ENCODE peak calls at places on chromosomes 2 and 18, in seven cellular contexts. One of them, this sample, is unnamed.

GRCh38 chr2:241272298-241272721 is 43.2 kb downstream of the HDLBP start:
- DNase-seq in fibroblast of the aortic adventitia: no peak
- DNase-seq in PC-9: peak
- DNase-seq in mammary epithelial cell: no peak
- DNase-seq in PC-3: peak
- DNase-seq in kidney epithelial cell: no peak
- DNase-seq in pancreas: peak
- DNase-seq in this sample: no peak

GRCh38 chr2:231452799-231453508 is 11.3 kb downstream of the NCL start:
- DNase-seq in fibroblast of the aortic adventitia: no peak
- DNase-seq in PC-9: no peak
- DNase-seq in mammary epithelial cell: no peak
- DNase-seq in PC-3: peak
- DNase-seq in kidney epithelial cell: no peak
- DNase-seq in pancreas: no peak
- DNase-seq in this sample: peak

GRCh38 chr2:74373985-74374384 is 6.1 kb downstream of the DCTN1 start:
- DNase-seq in fibroblast of the aortic adventitia: no peak
- DNase-seq in PC-9: no peak
- DNase-seq in mammary epithelial cell: no peak
- DNase-seq in PC-3: no peak
- DNase-seq in kidney epithelial cell: no peak
- DNase-seq in pancreas: no peak
- DNase-seq in this sample: no peak

GRCh38 chr2:173880561-173880960 is 84.6 kb downstream of the SP3 start:
- DNase-seq in fibroblast of the aortic adventitia: no peak
- DNase-seq in PC-9: no peak
- DNase-seq in mammary epithelial cell: no peak
- DNase-seq in PC-3: no peak
- DNase-seq in kidney epithelial cell: no peak
- DNase-seq in pancreas: no peak
- DNase-seq in this sample: no peak

GRCh38 chr18:44342167-44342566 is 338.5 kb upstream of the SETBP1 start:
- DNase-seq in fibroblast of the aortic adventitia: peak
- DNase-seq in PC-9: no peak
- DNase-seq in mammary epithelial cell: no peak
- DNase-seq in PC-3: peak
- DNase-seq in kidney epithelial cell: no peak
- DNase-seq in pancreas: no peak
- DNase-seq in this sample: peak

GRCh38 chr2:65024149-65024829 is 31.9 kb upstream of the CEP68 start:
- DNase-seq in fibroblast of the aortic adventitia: peak
- DNase-seq in PC-9: no peak
- DNase-seq in mammary epithelial cell: peak
- DNase-seq in PC-3: no peak
- DNase-seq in kidney epithelial cell: peak
- DNase-seq in pancreas: no peak
- DNase-seq in this sample: peak

GRCh38 chr2:39881948-39882347 is 102.9 kb upstream of the THUMPD2 start:
- DNase-seq in fibroblast of the aortic adventitia: peak
- DNase-seq in PC-9: no peak
- DNase-seq in mammary epithelial cell: no peak
- DNase-seq in PC-3: no peak
- DNase-seq in kidney epithelial cell: no peak
- DNase-seq in pancreas: no peak
- DNase-seq in this sample: no peak

GRCh38 chr2:94870392-94871225 is 621 bp upstream of the TEKT4 start:
- DNase-seq in fibroblast of the aortic adventitia: no peak
- DNase-seq in PC-9: peak
- DNase-seq in mammary epithelial cell: no peak
- DNase-seq in PC-3: peak
- DNase-seq in kidney epithelial cell: no peak
- DNase-seq in pancreas: no peak
- DNase-seq in this sample: no peak

GRCh38 chr2:167692191-167692590 is 555.2 kb downstream of the STK39 start:
- DNase-seq in fibroblast of the aortic adventitia: no peak
- DNase-seq in PC-9: no peak
- DNase-seq in mammary epithelial cell: no peak
- DNase-seq in PC-3: no peak
- DNase-seq in kidney epithelial cell: no peak
- DNase-seq in pancreas: no peak
- DNase-seq in this sample: peak

GRCh38 chr2:216012133-216012829 is 1.1 kb downstream of the MREG start:
- DNase-seq in fibroblast of the aortic adventitia: no peak
- DNase-seq in PC-9: peak
- DNase-seq in mammary epithelial cell: peak
- DNase-seq in PC-3: peak
- DNase-seq in kidney epithelial cell: peak
- DNase-seq in pancreas: no peak
- DNase-seq in this sample: peak

GRCh38 chr2:109125595-109126500 is 3.2 kb upstream of the SH3RF3 start:
- DNase-seq in fibroblast of the aortic adventitia: peak
- DNase-seq in PC-9: peak
- DNase-seq in mammary epithelial cell: peak
- DNase-seq in PC-3: peak
- DNase-seq in kidney epithelial cell: peak
- DNase-seq in pancreas: no peak
- DNase-seq in this sample: peak

GRCh38 chr2:26838121-26838906 is 9.6 kb upstream of the DPYSL5 start:
- DNase-seq in fibroblast of the aortic adventitia: peak
- DNase-seq in PC-9: no peak
- DNase-seq in mammary epithelial cell: peak
- DNase-seq in PC-3: peak
- DNase-seq in kidney epithelial cell: peak
- DNase-seq in pancreas: no peak
- DNase-seq in this sample: peak

GRCh38 chr2:149733936-149734685 is 146.5 kb upstream of the MMADHC start:
- DNase-seq in fibroblast of the aortic adventitia: peak
- DNase-seq in PC-9: peak
- DNase-seq in mammary epithelial cell: peak
- DNase-seq in PC-3: peak
- DNase-seq in kidney epithelial cell: peak
- DNase-seq in pancreas: no peak
- DNase-seq in this sample: peak

GRCh38 chr18:50638623-50639398 is 78.9 kb downstream of the MAPK4 start:
- DNase-seq in fibroblast of the aortic adventitia: no peak
- DNase-seq in PC-9: no peak
- DNase-seq in mammary epithelial cell: no peak
- DNase-seq in PC-3: no peak
- DNase-seq in kidney epithelial cell: no peak
- DNase-seq in pancreas: no peak
- DNase-seq in this sample: no peak

GRCh38 chr2:8103085-8103708 is 578.7 kb upstream of the ID2 start:
- DNase-seq in fibroblast of the aortic adventitia: peak
- DNase-seq in PC-9: no peak
- DNase-seq in mammary epithelial cell: no peak
- DNase-seq in PC-3: peak
- DNase-seq in kidney epithelial cell: no peak
- DNase-seq in pancreas: no peak
- DNase-seq in this sample: no peak

GRCh38 chr18:63197246-63197791 is 122.2 kb downstream of the BCL2 start:
- DNase-seq in fibroblast of the aortic adventitia: no peak
- DNase-seq in PC-9: no peak
- DNase-seq in mammary epithelial cell: no peak
- DNase-seq in PC-3: no peak
- DNase-seq in kidney epithelial cell: no peak
- DNase-seq in pancreas: no peak
- DNase-seq in this sample: no peak
- TF ChIP-seq CTCF in fibroblast of the aortic adventitia: no peak
- TF ChIP-seq CTCF in PC-9: no peak
- TF ChIP-seq CTCF in mammary epithelial cell: no peak
- TF ChIP-seq CTCF in PC-3: no peak
- TF ChIP-seq CTCF in kidney epithelial cell: no peak
- TF ChIP-seq CTCF in pancreas: no peak
- TF ChIP-seq CTCF in this sample: no peak

DNA sequence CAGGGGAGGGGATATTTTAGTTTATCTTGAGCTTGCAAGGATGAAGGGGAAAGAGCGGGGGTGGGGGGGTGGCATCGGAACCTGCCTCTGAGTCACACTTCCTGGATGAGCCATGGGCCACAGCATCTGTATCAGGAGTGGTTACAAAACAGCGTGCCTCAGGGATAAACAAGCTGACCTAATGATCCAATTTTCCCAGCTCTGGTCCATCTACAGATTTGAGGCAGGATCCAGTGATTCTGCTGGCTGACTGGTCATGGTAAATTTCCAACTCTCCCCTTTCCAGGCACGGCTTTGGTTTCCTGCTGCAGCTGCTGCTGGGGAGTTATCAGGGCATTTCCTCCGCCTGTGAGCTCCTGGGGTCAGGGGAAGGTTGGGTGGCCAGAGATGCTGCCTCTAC is 4.8 kb upstream of the HPCAL1 start:
- DNase-seq in fibroblast of the aortic adventitia: peak
- DNase-seq in PC-9: peak
- DNase-seq in mammary epithelial cell: peak
- DNase-seq in PC-3: peak
- DNase-seq in kidney epithelial cell: no peak
- DNase-seq in pancreas: no peak
- DNase-seq in this sample: peak
- H3K4me3 ChIP-seq in fibroblast of the aortic adventitia: no peak
- H3K4me3 ChIP-seq in PC-9: peak
- H3K4me3 ChIP-seq in mammary epithelial cell: no peak
- H3K4me3 ChIP-seq in PC-3: peak
- H3K4me3 ChIP-seq in kidney epithelial cell: no peak
- H3K4me3 ChIP-seq in pancreas: no peak
- H3K4me3 ChIP-seq in this sample: no peak

DNA sequence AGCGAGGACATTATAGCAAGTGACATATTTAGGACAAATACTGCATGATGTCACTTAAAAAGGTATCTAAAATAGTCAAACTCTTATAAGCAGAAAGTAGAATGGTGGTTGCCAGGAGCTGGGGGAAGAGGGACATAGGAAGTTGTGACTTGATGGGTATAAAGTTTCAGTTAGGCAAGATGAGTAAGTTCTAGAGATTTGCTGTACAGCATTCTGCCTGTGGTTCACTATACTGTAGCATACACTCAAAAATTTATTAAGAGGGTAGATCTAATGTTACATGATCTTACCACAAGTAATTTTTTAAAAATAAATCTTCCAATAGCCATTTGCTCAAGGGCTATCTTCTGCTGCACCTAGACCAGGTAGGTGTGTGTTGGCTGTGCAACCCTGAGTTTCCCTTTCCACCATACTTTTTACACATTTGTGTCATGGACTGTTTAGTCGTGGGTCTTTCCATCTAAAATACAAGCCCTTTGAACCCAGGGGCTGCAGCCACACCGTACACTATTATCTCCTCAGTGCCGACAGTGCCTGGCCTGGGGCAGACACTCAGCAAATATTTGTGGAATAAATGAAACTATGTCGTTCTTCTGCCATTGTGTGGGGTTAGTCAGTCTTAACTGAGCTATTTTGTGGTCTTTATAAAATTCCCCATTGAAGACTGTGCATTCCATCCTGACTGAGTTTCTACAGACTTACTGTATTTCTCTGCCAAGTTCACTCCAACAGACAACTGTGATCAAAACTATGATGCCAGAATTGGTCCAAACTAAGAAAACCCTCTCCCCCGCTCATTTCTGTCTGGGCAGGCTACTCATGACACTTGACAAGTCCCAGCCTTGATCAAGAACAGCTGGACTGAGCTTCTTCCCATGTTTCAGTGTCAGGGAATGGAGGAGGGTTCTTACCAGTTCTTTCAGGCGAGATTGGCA is 77.8 kb upstream of the NPAS2 start:
- DNase-seq in fibroblast of the aortic adventitia: peak
- DNase-seq in PC-9: no peak
- DNase-seq in mammary epithelial cell: peak
- DNase-seq in PC-3: peak
- DNase-seq in kidney epithelial cell: peak
- DNase-seq in pancreas: peak
- DNase-seq in this sample: peak
- TF ChIP-seq CTCF in fibroblast of the aortic adventitia: no peak
- TF ChIP-seq CTCF in PC-9: no peak
- TF ChIP-seq CTCF in mammary epithelial cell: no peak
- TF ChIP-seq CTCF in PC-3: no peak
- TF ChIP-seq CTCF in kidney epithelial cell: no peak
- TF ChIP-seq CTCF in pancreas: no peak
- TF ChIP-seq CTCF in this sample: no peak

GRCh38 chr2:16126141-16126968 is 186.0 kb downstream of the MYCN start:
- DNase-seq in fibroblast of the aortic adventitia: no peak
- DNase-seq in PC-9: no peak
- DNase-seq in mammary epithelial cell: peak
- DNase-seq in PC-3: peak
- DNase-seq in kidney epithelial cell: no peak
- DNase-seq in pancreas: no peak
- DNase-seq in this sample: peak

GRCh38 chr2:16125614-16126125 is 185.3 kb downstream of the MYCN start:
- DNase-seq in fibroblast of the aortic adventitia: no peak
- DNase-seq in PC-9: no peak
- DNase-seq in mammary epithelial cell: no peak
- DNase-seq in PC-3: no peak
- DNase-seq in kidney epithelial cell: no peak
- DNase-seq in pancreas: no peak
- DNase-seq in this sample: no peak

GRCh38 chr2:16128746-16129610 is 188.6 kb downstream of the MYCN start:
- DNase-seq in fibroblast of the aortic adventitia: no peak
- DNase-seq in PC-9: no peak
- DNase-seq in mammary epithelial cell: no peak
- DNase-seq in PC-3: no peak
- DNase-seq in kidney epithelial cell: no peak
- DNase-seq in pancreas: no peak
- DNase-seq in this sample: no peak

GRCh38 chr2:16127958-16128357 is 187.6 kb downstream of the MYCN start:
- DNase-seq in fibroblast of the aortic adventitia: no peak
- DNase-seq in PC-9: no peak
- DNase-seq in mammary epithelial cell: no peak
- DNase-seq in PC-3: no peak
- DNase-seq in kidney epithelial cell: no peak
- DNase-seq in pancreas: no peak
- DNase-seq in this sample: no peak

DNA sequence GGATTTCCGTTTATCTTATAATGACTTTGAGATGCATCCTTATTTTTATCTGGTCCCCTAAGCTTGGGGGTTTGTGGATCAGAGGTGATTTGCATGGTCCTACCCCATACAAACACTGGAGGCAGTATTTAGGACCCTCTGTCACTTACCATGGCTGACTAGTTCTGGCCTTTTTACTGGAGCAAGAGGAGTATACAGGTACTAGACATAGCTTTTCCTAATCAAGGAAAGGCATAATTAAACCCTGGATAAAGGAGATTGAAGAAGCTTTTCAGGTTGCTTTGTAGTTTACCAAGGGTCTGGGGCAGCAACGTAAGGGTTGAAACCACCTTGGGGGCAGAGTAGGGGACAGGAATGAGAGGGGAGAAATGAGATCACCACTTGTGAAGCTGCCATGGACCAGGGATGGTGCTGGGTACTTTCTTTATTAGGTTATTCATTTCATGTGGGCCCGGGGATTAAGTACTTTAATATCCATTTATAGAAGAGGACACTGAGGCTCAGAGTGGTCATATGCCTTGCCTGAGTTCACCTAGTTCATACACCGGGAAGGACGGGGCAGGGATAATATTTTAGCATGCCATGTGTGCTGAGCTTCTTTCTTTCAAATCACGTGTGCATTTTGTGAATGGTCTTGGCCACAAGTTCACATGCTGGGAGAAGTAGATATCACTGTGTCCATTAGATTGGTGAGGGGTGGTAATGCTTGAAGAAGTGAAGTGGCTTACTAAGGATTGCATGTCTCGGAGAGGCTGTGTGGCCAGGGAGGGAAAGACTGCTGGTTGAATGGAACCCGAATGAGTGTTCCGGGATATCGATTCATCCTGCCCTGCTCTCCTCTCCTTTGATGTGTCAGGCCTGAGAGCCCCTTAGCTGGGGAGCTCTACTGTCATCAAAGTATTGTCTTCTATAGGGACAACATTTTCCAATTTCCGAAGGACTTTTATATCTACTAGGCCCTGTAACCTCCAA is 186.9 kb downstream of the MYCN start:
- DNase-seq in fibroblast of the aortic adventitia: no peak
- DNase-seq in PC-9: no peak
- DNase-seq in mammary epithelial cell: no peak
- DNase-seq in PC-3: no peak
- DNase-seq in kidney epithelial cell: no peak
- DNase-seq in pancreas: no peak
- DNase-seq in this sample: no peak
- H3K4me3 ChIP-seq in fibroblast of the aortic adventitia: no peak
- H3K4me3 ChIP-seq in PC-9: no peak
- H3K4me3 ChIP-seq in mammary epithelial cell: no peak
- H3K4me3 ChIP-seq in PC-3: no peak
- H3K4me3 ChIP-seq in kidney epithelial cell: no peak
- H3K4me3 ChIP-seq in pancreas: no peak
- H3K4me3 ChIP-seq in this sample: no peak

This sample was measured in epithelial cell of esophagus.